ENCODE peak calls at places on chromosomes 3 and 15, in five cellular contexts. One of them, this sample, is unnamed.

GRCh38 chr15:73901126-73901810 is 25.0 kb upstream of the LOXL1 start:
- DNase-seq in AG09309: no peak
- DNase-seq in CD8-positive, alpha-beta T cell: no peak
- DNase-seq in thoracic aorta: no peak
- DNase-seq in tibial artery: no peak
- DNase-seq in this sample: no peak

GRCh38 chr3:145133281-145133680 is 1027.7 kb downstream of the PLOD2 start:
- DNase-seq in AG09309: no peak
- DNase-seq in thoracic aorta: no peak
- DNase-seq in CD8-positive, alpha-beta T cell: no peak
- DNase-seq in tibial artery: no peak
- DNase-seq in this sample: no peak

GRCh38 chr15:45169608-45170480 is 17.9 kb downstream of the SHF start:
- DNase-seq in thoracic aorta: no peak
- DNase-seq in CD8-positive, alpha-beta T cell: no peak
- DNase-seq in AG09309: no peak
- DNase-seq in tibial artery: no peak
- DNase-seq in this sample: no peak

GRCh38 chr15:25838191-25838870 is 24.8 kb downstream of the ATP10A start:
- DNase-seq in tibial artery: no peak
- DNase-seq in thoracic aorta: no peak
- DNase-seq in AG09309: no peak
- DNase-seq in CD8-positive, alpha-beta T cell: no peak
- DNase-seq in this sample: no peak

GRCh38 chr15:63233667-63234419 is 43.6 kb upstream of the APH1B start:
- DNase-seq in CD8-positive, alpha-beta T cell: no peak
- DNase-seq in AG09309: no peak
- DNase-seq in thoracic aorta: no peak
- DNase-seq in tibial artery: no peak
- DNase-seq in this sample: no peak

GRCh38 chr3:106508331-106508893 is 639.6 kb upstream of the CBLB start:
- DNase-seq in tibial artery: no peak
- DNase-seq in AG09309: no peak
- DNase-seq in CD8-positive, alpha-beta T cell: no peak
- DNase-seq in thoracic aorta: no peak
- DNase-seq in this sample: no peak

GRCh38 chr3:178545337-178545736 is 9.1 kb downstream of the KCNMB2 start:
- DNase-seq in CD8-positive, alpha-beta T cell: no peak
- DNase-seq in AG09309: no peak
- DNase-seq in thoracic aorta: no peak
- DNase-seq in tibial artery: no peak
- DNase-seq in this sample: no peak

GRCh38 chr3:140508545-140508944 is 169.3 kb upstream of the TRIM42 start:
- DNase-seq in CD8-positive, alpha-beta T cell: no peak
- DNase-seq in thoracic aorta: no peak
- DNase-seq in tibial artery: no peak
- DNase-seq in AG09309: no peak
- DNase-seq in this sample: no peak

GRCh38 chr3:195246608-195247007 is 24.4 kb downstream of the XXYLT1 start:
- DNase-seq in CD8-positive, alpha-beta T cell: no peak
- DNase-seq in thoracic aorta: no peak
- DNase-seq in tibial artery: no peak
- DNase-seq in AG09309: no peak
- DNase-seq in this sample: no peak

GRCh38 chr3:194184265-194184751 is 48.4 kb downstream of the HES1 start:
- DNase-seq in tibial artery: no peak
- DNase-seq in AG09309: no peak
- DNase-seq in CD8-positive, alpha-beta T cell: no peak
- DNase-seq in thoracic aorta: no peak
- DNase-seq in this sample: no peak

GRCh38 chr3:53921296-53921695 is 29.6 kb upstream of the SELENOK start:
- DNase-seq in thoracic aorta: no peak
- DNase-seq in AG09309: no peak
- DNase-seq in tibial artery: no peak
- DNase-seq in CD8-positive, alpha-beta T cell: no peak
- DNase-seq in this sample: no peak

GRCh38 chr15:74214324-74215021 is 11.9 kb upstream of the STRA6 start:
- DNase-seq in AG09309: no peak
- DNase-seq in CD8-positive, alpha-beta T cell: no peak
- DNase-seq in thoracic aorta: no peak
- DNase-seq in tibial artery: no peak
- DNase-seq in this sample: no peak

GRCh38 chr15:88645171-88646087 is 6.6 kb downstream of the ISG20 start:
- DNase-seq in thoracic aorta: no peak
- DNase-seq in tibial artery: no peak
- DNase-seq in CD8-positive, alpha-beta T cell: no peak
- DNase-seq in AG09309: no peak
- DNase-seq in this sample: no peak

GRCh38 chr15:90892498-90893174 is 8.3 kb downstream of the FES start:
- DNase-seq in tibial artery: no peak
- DNase-seq in CD8-positive, alpha-beta T cell: no peak
- DNase-seq in thoracic aorta: no peak
- DNase-seq in AG09309: no peak
- DNase-seq in this sample: no peak

GRCh38 chr15:90895571-90896117 is 7.5 kb upstream of the MAN2A2 start:
- DNase-seq in thoracic aorta: no peak
- DNase-seq in CD8-positive, alpha-beta T cell: no peak
- DNase-seq in AG09309: no peak
- DNase-seq in tibial artery: no peak
- DNase-seq in this sample: no peak

GRCh38 chr15:90892023-90892422 is 7.7 kb downstream of the FES start:
- DNase-seq in CD8-positive, alpha-beta T cell: no peak
- DNase-seq in thoracic aorta: no peak
- DNase-seq in tibial artery: no peak
- DNase-seq in AG09309: no peak
- DNase-seq in this sample: no peak

GRCh38 chr15:90891346-90891949 is 7.1 kb downstream of the FES start:
- DNase-seq in thoracic aorta: no peak
- DNase-seq in tibial artery: no peak
- DNase-seq in CD8-positive, alpha-beta T cell: no peak
- DNase-seq in AG09309: no peak
- DNase-seq in this sample: no peak

DNA sequence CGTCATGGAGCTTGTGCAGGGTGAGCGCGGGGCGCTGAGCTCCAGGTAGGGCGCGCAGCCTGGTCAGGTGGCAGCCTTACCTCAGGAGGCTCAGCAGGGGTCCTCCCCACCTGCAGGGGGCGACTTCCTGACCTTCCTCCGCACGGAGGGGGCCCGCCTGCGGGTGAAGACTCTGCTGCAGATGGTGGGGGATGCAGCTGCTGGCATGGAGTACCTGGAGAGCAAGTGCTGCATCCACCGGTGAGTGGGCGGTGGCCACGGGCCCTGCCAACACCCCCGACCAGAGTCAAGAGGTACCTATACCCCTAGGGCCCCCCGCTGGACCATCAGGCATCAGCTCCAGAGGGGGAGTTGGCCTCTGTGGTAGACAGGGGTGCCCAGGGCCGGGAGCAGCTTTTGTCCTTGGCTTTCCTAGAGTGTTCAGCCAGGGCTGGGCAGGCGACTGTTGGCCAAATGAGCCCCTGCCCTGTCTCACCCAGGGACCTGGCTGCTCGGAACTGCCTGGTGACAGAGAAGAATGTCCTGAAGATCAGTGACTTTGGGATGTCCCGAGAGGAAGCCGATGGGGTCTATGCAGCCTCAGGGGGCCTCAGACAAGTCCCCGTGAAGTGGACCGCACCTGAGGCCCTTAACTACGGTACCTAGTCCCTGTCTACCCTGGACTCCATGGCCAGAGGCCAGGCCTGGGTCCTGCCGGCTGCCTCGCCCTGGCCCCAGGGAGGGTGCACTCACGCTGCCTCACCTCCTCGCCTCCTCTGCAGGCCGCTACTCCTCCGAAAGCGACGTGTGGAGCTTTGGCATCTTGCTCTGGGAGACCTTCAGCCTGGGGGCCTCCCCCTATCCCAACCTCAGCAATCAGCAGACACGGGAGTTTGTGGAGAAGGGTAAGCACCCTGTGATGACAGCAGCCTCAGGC is 9.1 kb downstream of the FES start:
- DNase-seq in tibial artery: no peak
- DNase-seq in CD8-positive, alpha-beta T cell: no peak
- DNase-seq in thoracic aorta: no peak
- DNase-seq in AG09309: no peak
- DNase-seq in this sample: no peak
- TF ChIP-seq CTCF in tibial artery: no peak
- TF ChIP-seq CTCF in CD8-positive, alpha-beta T cell: no peak
- TF ChIP-seq CTCF in thoracic aorta: no peak
- TF ChIP-seq CTCF in AG09309: no peak
- TF ChIP-seq CTCF in this sample: no peak

GRCh38 chr3:42159147-42159546 is 68.0 kb downstream of the TRAK1 start:
- DNase-seq in AG09309: no peak
- DNase-seq in CD8-positive, alpha-beta T cell: no peak
- DNase-seq in tibial artery: no peak
- DNase-seq in thoracic aorta: no peak
- DNase-seq in this sample: no peak
- H3K4me3 ChIP-seq in AG09309: no peak
- H3K4me3 ChIP-seq in CD8-positive, alpha-beta T cell: no peak
- H3K4me3 ChIP-seq in tibial artery: no peak
- H3K4me3 ChIP-seq in thoracic aorta: no peak
- H3K4me3 ChIP-seq in this sample: no peak

GRCh38 chr3:56304069-56304468 is 164.2 kb downstream of the ERC2 start:
- DNase-seq in thoracic aorta: no peak
- DNase-seq in tibial artery: no peak
- DNase-seq in CD8-positive, alpha-beta T cell: no peak
- DNase-seq in AG09309: no peak
- DNase-seq in this sample: no peak

GRCh38 chr3:56303508-56303907 is 164.8 kb downstream of the ERC2 start:
- DNase-seq in thoracic aorta: no peak
- DNase-seq in tibial artery: no peak
- DNase-seq in AG09309: no peak
- DNase-seq in CD8-positive, alpha-beta T cell: no peak
- DNase-seq in this sample: no peak

GRCh38 chr3:56297281-56297680 is 171.0 kb downstream of the ERC2 start:
- DNase-seq in tibial artery: no peak
- DNase-seq in thoracic aorta: no peak
- DNase-seq in CD8-positive, alpha-beta T cell: no peak
- DNase-seq in AG09309: no peak
- DNase-seq in this sample: no peak

GRCh38 chr3:56302417-56302816 is 165.8 kb downstream of the ERC2 start:
- DNase-seq in thoracic aorta: no peak
- DNase-seq in CD8-positive, alpha-beta T cell: no peak
- DNase-seq in AG09309: no peak
- DNase-seq in tibial artery: no peak
- DNase-seq in this sample: no peak
- TF ChIP-seq CTCF in thoracic aorta: no peak
- TF ChIP-seq CTCF in CD8-positive, alpha-beta T cell: no peak
- TF ChIP-seq CTCF in AG09309: peak
- TF ChIP-seq CTCF in tibial artery: no peak
- TF ChIP-seq CTCF in this sample: peak

GRCh38 chr3:52444860-52445793 is at the start of gene SEMA3G:
- DNase-seq in tibial artery: peak
- DNase-seq in CD8-positive, alpha-beta T cell: peak
- DNase-seq in AG09309: no peak
- DNase-seq in thoracic aorta: peak
- DNase-seq in this sample: no peak
- H3K4me3 ChIP-seq in tibial artery: peak
- H3K4me3 ChIP-seq in CD8-positive, alpha-beta T cell: no peak
- H3K4me3 ChIP-seq in AG09309: no peak
- H3K4me3 ChIP-seq in thoracic aorta: peak
- H3K4me3 ChIP-seq in this sample: no peak

DNA sequence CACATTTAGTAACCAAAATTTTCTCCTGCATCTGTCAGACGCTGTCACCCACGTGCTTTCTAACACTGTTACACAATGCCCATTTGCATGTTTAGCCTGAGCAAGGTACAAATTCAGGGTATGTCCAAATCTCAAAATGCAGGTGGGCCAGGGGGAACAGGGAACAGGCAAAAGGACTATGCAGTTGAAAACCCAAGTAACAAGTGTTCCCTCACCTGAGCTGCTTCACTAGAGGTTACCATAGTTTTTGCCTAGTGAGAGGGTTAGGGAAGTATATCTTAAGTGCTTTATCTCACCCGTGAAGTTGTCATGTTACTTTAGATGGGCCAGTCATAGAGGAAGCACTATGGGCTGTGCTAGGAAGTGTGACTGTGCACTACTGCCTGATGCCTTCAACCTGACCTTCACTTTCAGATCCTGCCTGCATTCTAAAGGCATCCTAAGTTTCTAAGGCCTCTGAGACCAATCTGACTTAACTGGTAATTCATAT is 6.0 kb upstream of the TMEM87A start:
- DNase-seq in CD8-positive, alpha-beta T cell: no peak
- DNase-seq in AG09309: no peak
- DNase-seq in tibial artery: no peak
- DNase-seq in thoracic aorta: no peak
- DNase-seq in this sample: no peak
- TF ChIP-seq CTCF in CD8-positive, alpha-beta T cell: no peak
- TF ChIP-seq CTCF in AG09309: no peak
- TF ChIP-seq CTCF in tibial artery: no peak
- TF ChIP-seq CTCF in thoracic aorta: no peak
- TF ChIP-seq CTCF in this sample: no peak